ENCODE peak calls at places on chromosomes 7 and 10, in five cellular contexts. F is neural progenitor cell; O is SJSA1; T is naive thymus-derived CD4-positive, alpha-beta T cell; H is Peyer's patch. E is an unnamed sample.

GRCh38 chr7:23001610-23002009 is 12.3 kb downstream of the HYCC1 start:
- DNase-seq in F (no peak), H (no peak), O (no peak), T (no peak), E (no peak)

GRCh38 chr7:41152179-41152678 is 550.7 kb downstream of the INHBA start:
- DNase-seq in F (no peak), O (no peak), H (no peak), T (no peak), E (no peak)

GRCh38 chr10:10320981-10321380 is 696.7 kb upstream of the CELF2 start:
- DNase-seq in T (no peak), O (no peak), H (no peak), F (no peak), E (no peak)

GRCh38 chr10:110522365-110522988 is 24.8 kb downstream of the DUSP5 start:
- DNase-seq in F (no peak), H (peak; percentile 59), O (no peak), T (no peak), E (no peak)

GRCh38 chr10:80081801-80082750 is 3.6 kb downstream of the TMEM254 start:
- DNase-seq in O (no peak), F (no peak), T (no peak), H (no peak), E (no peak)

GRCh38 chr7:98826811-98827231 is 43.0 kb downstream of the TMEM130 start:
- DNase-seq in T (no peak), H (no peak), F (no peak), O (no peak), E (no peak)

GRCh38 chr10:58300676-58301075 is 31.7 kb downstream of the CISD1 start:
- DNase-seq in H (no peak), T (no peak), F (no peak), O (no peak), E (no peak)

GRCh38 chr10:47383254-47384147 is 592 bp downstream of the ZNF488 start:
- DNase-seq in O (no peak), T (no peak), H (peak; percentile 40), F (peak; percentile 23), E (no peak)

GRCh38 chr7:139851770-139852481 is 22.9 kb downstream of the TBXAS1 start:
- DNase-seq in F (no peak), T (no peak), O (no peak), H (no peak), E (no peak)

GRCh38 chr7:150481955-150482354 is 31.5 kb downstream of the GIMAP8 start:
- DNase-seq in O (no peak), F (no peak), H (no peak), T (no peak), E (no peak)

GRCh38 chr7:99440195-99440594 is 1.5 kb downstream of the CPSF4 start:
- DNase-seq in T (no peak), F (no peak), H (no peak), O (no peak), E (no peak)

GRCh38 chr7:114795475-114795874 is 126.4 kb upstream of the MDFIC start:
- DNase-seq in H (no peak), T (no peak), F (no peak), O (no peak), E (no peak)

GRCh38 chr7:73830618-73830871 is 251 bp upstream of the CLDN4 start:
- DNase-seq in O (no peak), F (no peak), T (no peak), H (no peak), E (no peak)
- H3K4me3 ChIP-seq in O (no peak overlapping the region), F (no peak overlapping the region), T (no peak overlapping the region), H (no peak overlapping the region), E (peak overlapping the region; percentile 56)

GRCh38 chr7:64653721-64654401 is 12.1 kb upstream of the ZNF107 start:
- DNase-seq in T (no peak), O (no peak), H (no peak), F (no peak), E (no peak)
- H3K9me3 ChIP-seq in T (no peaks in the 10 kb centered on the region), O (peaks cover 9% of the 10 kb centered on the region), H (no peaks in the 10 kb centered on the region), F (no peaks in the 10 kb centered on the region), E (no peaks in the 10 kb centered on the region)

GRCh38 chr7:73833251-73833919 is 2.6 kb downstream of the CLDN4 start:
- DNase-seq in H (peak; percentile 78), T (no peak), O (no peak), F (no peak), E (peak; percentile 82)
- H3K4me3 ChIP-seq in H (no peak overlapping the region), T (no peak overlapping the region), O (no peak overlapping the region), F (no peak overlapping the region), E (no peak overlapping the region)

DNA sequence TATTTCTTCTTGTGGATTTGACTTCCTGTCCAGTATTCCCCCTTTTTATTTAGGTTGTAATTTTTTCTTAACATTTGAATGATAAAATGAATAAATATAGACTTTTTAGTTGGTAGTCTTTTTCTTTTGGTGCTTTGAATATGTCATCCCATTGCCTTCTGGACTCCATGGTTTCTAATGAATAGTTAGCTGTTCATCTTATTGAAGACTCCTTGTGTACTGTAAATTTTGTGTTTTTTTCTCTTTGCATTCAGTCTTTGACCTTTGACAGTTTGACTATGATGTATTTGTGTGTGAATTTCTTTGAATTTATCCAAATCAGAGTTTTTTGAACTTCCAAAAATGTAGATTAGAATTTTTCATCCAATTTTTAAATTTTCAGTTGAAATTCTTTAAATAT is 554.3 kb downstream of the NRG3 start:
- DNase-seq in O (no peak), F (no peak), T (no peak), H (no peak), E (no peak)
- H3K9me3 ChIP-seq in O (peaks cover 6% of the 10 kb centered on the region), F (peaks cover 21% of the 10 kb centered on the region), T (no peaks in the 10 kb centered on the region), H (no peaks in the 10 kb centered on the region), E (no peaks in the 10 kb centered on the region)

DNA sequence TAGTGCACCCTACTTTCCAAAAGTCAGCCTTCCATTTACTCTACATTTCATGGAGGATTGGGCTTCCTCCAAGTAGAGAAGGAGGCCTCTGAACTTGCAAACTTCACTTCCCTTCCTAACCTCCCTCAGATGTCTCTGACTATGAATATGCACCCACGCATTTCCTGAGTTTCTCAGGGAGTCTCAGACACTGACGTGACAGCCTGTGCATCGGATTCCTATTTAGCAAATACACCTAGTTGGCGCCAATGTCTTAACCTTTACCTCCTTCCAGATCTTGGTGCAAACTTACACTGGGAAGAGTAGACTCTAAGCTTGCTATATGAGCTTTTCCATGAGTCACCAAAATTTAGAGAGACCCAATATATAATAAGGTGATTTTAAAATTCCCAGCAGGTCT is 920.1 kb upstream of the AUTS2 start:
- DNase-seq in H (no peak), T (no peak), F (no peak), O (no peak), E (no peak)
- H3K4me3 ChIP-seq in H (no peak overlapping the region), T (no peak overlapping the region), F (no peak overlapping the region), O (no peak overlapping the region), E (no peak overlapping the region)

E was measured in transverse colon.